ENCODE peak calls at places on chromosomes 3 and 15, in six cellular contexts. X is GM23248, M is AG10803, P is psoas muscle, Z is mesendoderm, L is fibroblast of pulmonary artery. E is an unnamed sample.

GRCh38 chr3:171465768-171466167 is 5.6 kb upstream of the TNIK start:
- DNase-seq in X (no peak), M (peak; percentile 8), P (no peak), Z (no peak), L (peak; percentile 17), E (no peak)

GRCh38 chr3:10278501-10278900 is 14.2 kb downstream of the GHRL start:
- DNase-seq in X (no peak), M (no peak), P (no peak), Z (no peak), L (no peak), E (no peak)

GRCh38 chr3:118987466-118987865 is 47.2 kb downstream of the IGSF11 start:
- DNase-seq in X (peak; percentile 47), M (peak; percentile 44), P (no peak), Z (no peak), L (peak; percentile 19), E (peak; percentile 15)

GRCh38 chr3:179717219-179717618 is 64.4 kb downstream of the USP13 start:
- DNase-seq in X (no peak), M (no peak), P (no peak), Z (no peak), L (no peak), E (no peak)

GRCh38 chr3:27025718-27026117 is 343.5 kb downstream of the NEK10 start:
- DNase-seq in X (no peak), M (no peak), P (no peak), Z (peak; percentile 85), L (no peak), E (no peak)

GRCh38 chr3:183730361-183730760 is 32.8 kb downstream of the YEATS2 start:
- DNase-seq in X (no peak), M (no peak), P (no peak), Z (no peak), L (no peak), E (no peak)

GRCh38 chr3:179464296-179465092 is 13.2 kb upstream of the GNB4 start:
- DNase-seq in X (no peak), M (no peak), P (no peak), Z (peak; percentile 52), L (no peak), E (no peak)

GRCh38 chr3:116242825-116243224 is 202.5 kb downstream of the LSAMP start:
- DNase-seq in X (peak; percentile 37), M (no peak), P (no peak), Z (no peak), L (no peak), E (no peak)

GRCh38 chr3:87771338-87772059 is 287.3 kb downstream of the CGGBP1 start:
- DNase-seq in X (peak; percentile 69), M (peak; percentile 29), P (peak; percentile 50), Z (peak; percentile 68), L (peak; percentile 30), E (peak; percentile 0)

GRCh38 chr3:107855710-107856109 is 235.1 kb downstream of the CD47 start:
- DNase-seq in X (peak; percentile 61), M (peak; percentile 21), P (no peak), Z (peak; percentile 79), L (peak; percentile 51), E (peak; percentile 29)

GRCh38 chr3:137121704-137122314 is 164.0 kb downstream of the IL20RB start:
- DNase-seq in X (peak; percentile 38), M (peak; percentile 40), P (no peak), Z (peak; percentile 84), L (peak; percentile 51), E (no peak)

GRCh38 chr3:9947025-9947995 is 4.9 kb downstream of the PRRT3 start:
- DNase-seq in X (peak; percentile 92), M (peak; percentile 70), P (peak; percentile 90), Z (peak; percentile 88), L (peak; percentile 71), E (no peak)

GRCh38 chr3:40099875-40100274 is 209.6 kb upstream of the EIF1B start:
- DNase-seq in X (no peak), M (no peak), P (no peak), Z (no peak), L (no peak), E (no peak)

GRCh38 chr3:9779721-9780450 is 10.1 kb upstream of the CAMK1 start:
- DNase-seq in X (no peak), M (no peak), P (no peak), Z (no peak), L (no peak), E (no peak)

GRCh38 chr15:70058642-70059360 is 38.9 kb downstream of the TLE3 start:
- DNase-seq in X (no peak), M (no peak), P (no peak), Z (no peak), L (no peak), E (no peak)

GRCh38 chr3:45087155-45087554 is 59.0 kb downstream of the CDCP1 start:
- DNase-seq in X (no peak), M (no peak), P (no peak), Z (no peak), L (peak; percentile 45), E (no peak)

GRCh38 chr3:2024037-2024436 is 74.6 kb upstream of the CNTN4 start:
- DNase-seq in X (no peak), M (no peak), P (no peak), Z (no peak), L (no peak), E (peak; percentile 19)

GRCh38 chr3:184662192-184662591 is 49.7 kb downstream of the MAGEF1 start:
- DNase-seq in X (peak; percentile 65), M (peak; percentile 70), P (no peak), Z (no peak), L (peak; percentile 15), E (no peak)

GRCh38 chr3:37729119-37729518 is 132.6 kb upstream of the CTDSPL start:
- DNase-seq in X (peak; percentile 26), M (peak; percentile 7), P (no peak), Z (no peak), L (peak; percentile 15), E (no peak)

GRCh38 chr3:83003917-83004316 is 1242.5 kb upstream of the GBE1 start:
- DNase-seq in X (no peak), M (no peak), P (no peak), Z (no peak), L (no peak), E (no peak)

GRCh38 chr3:12974316-12974715 is 98.9 kb downstream of the IQSEC1 start:
- DNase-seq in X (no peak), M (no peak), P (no peak), Z (no peak), L (no peak), E (no peak)

GRCh38 chr15:33132722-33133345 is 61.7 kb downstream of the FMN1 start:
- DNase-seq in X (peak; percentile 72), M (peak; percentile 72), P (no peak), Z (peak; percentile 82), L (peak; percentile 78), E (no peak)

GRCh38 chr3:172856766-172857742 is 106.5 kb downstream of the ECT2 start:
- DNase-seq in X (no peak), M (no peak), P (no peak), Z (peak; percentile 42), L (peak; percentile 81), E (no peak)

GRCh38 chr15:73694419-73694818 is 10.2 kb downstream of the CD276 start:
- DNase-seq in X (peak; percentile 52), M (no peak), P (peak; percentile 62), Z (no peak), L (no peak), E (no peak)
- H3K4me3 ChIP-seq in X (no peak overlapping the region), M (no peak overlapping the region), P (no peak overlapping the region), Z (no peak overlapping the region), L (no peak overlapping the region), E (no peak overlapping the region)

DNA sequence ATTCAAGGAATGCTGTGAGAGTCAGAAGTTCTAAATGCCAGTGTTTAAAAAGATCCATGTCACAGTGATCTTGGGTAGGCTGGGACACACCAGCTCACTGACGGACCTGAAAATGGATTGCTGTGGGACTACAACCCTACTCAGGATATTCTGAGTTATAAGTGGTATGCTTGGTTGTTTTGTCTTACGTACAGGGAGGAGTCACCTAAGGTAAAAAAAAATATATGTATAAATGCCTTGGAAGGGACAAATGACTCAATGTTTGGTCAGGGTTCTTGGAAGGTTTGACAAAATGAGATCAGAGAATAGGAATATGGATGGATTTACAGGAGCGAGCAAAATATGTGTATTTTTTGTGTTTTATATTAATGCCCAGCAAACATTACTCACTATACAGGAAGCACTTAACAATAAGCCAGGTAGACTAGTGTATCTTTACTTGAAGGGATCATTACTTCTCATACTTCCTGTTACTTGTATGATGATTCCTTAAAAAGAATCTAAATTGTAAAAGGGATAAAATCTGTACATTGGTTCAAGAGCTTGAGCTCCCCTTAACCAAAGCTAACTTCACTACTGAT is 767.3 kb downstream of the GBE1 start:
- DNase-seq in X (no peak), M (no peak), P (no peak), Z (no peak), L (no peak), E (no peak)
- H3K4me3 ChIP-seq in X (no peak overlapping the region), M (no peak overlapping the region), P (no peak overlapping the region), Z (no peak overlapping the region), L (no peak overlapping the region), E (peak overlapping the region; percentile 50)

GRCh38 chr3:146540236-146540635 is 4.2 kb downstream of the PLSCR1 start:
- DNase-seq in X (no peak), M (no peak), P (no peak), Z (no peak), L (no peak), E (no peak)

GRCh38 chr3:146540978-146541377 is 3.4 kb downstream of the PLSCR1 start:
- DNase-seq in X (no peak), M (no peak), P (no peak), Z (no peak), L (no peak), E (no peak)

GRCh38 chr3:146539315-146539714 is 5.1 kb downstream of the PLSCR1 start:
- DNase-seq in X (no peak), M (no peak), P (no peak), Z (no peak), L (peak; percentile 47), E (no peak)

GRCh38 chr3:146536681-146537080 is 7.7 kb downstream of the PLSCR1 start:
- DNase-seq in X (no peak), M (peak; percentile 65), P (no peak), Z (no peak), L (peak; percentile 76), E (peak; percentile 84)

DNA sequence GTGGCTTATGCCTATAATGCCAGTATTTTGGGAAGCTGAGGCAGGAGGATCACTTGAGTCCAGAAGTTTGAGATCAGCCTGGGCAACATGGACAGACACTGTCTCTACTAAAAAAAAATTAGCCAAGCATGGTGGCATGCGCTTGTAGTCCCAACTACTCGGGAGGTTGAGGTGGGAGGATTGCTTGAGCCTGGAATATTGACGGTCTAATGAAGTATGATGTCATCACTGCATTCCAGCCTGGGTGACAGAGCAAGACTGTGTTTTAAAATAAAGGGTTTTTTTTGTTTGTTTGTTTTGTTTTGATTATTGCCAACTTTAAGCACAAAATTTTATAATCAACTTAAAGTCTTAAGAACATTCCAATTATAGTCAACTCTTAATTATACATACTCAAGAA is 6.8 kb downstream of the PLSCR1 start:
- DNase-seq in X (no peak), M (no peak), P (no peak), Z (peak; percentile 43), L (peak; percentile 47), E (no peak)
- H3K4me3 ChIP-seq in X (no peak overlapping the region), M (no peak overlapping the region), P (no peak overlapping the region), Z (no peak overlapping the region), L (no peak overlapping the region), E (no peak overlapping the region)

DNA sequence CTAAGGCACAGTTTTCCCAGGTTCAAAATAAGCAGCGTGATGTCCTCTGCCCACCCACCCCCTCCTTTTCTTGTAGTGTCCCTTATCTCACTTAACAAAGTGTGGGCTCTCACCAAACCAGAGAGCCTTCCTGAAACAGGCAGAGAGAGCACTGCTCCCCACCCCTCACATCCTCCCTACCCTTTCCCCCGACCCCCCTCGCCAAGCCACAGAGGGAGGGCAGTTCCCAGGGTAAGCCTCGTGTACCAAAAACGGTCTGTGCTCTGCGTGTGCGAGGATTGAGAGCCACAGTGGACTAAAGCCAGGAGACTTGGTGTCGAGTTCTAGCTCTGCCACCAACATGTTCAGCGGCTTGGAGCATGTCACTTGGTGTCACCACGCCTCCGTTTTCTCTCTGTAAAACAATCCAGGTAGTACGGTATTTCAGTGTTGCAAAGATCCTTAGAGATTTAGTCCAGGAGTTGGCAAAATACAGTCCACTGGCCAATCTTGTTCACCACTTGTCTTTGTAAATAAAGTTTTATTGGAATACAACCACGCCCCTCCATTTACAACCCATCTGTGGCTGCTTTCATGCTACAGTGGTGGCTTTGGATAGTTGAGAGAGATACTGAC is 249.9 kb downstream of the OPA1 start:
- DNase-seq in X (no peak), M (no peak), P (no peak), Z (no peak), L (no peak), E (no peak)
- H3K4me3 ChIP-seq in X (no peak overlapping the region), M (no peak overlapping the region), P (no peak overlapping the region), Z (no peak overlapping the region), L (no peak overlapping the region), E (no peak overlapping the region)